ENCODE peak calls at places on chromosome 10, in eight cellular contexts. F, E, J, V, D, K, T and H are unnamed samples.

GRCh38 chr10:102605712-102606111 is 38.6 kb upstream of the TRIM8 start:
- DNase-seq in F (no peak), E (no peak), J (no peak), V (no peak), D (no peak), K (no peak), T (no peak), H (no peak)

GRCh38 chr10:131020775-131021174 is 290.7 kb downstream of the TCERG1L start:
- DNase-seq in F (no peak), E (no peak), J (no peak), V (no peak), D (no peak), K (no peak), T (no peak), H (no peak)

GRCh38 chr10:98374176-98374969 is 40.6 kb downstream of the PYROXD2 start:
- DNase-seq in F (no peak), E (no peak), J (no peak), V (no peak), D (no peak), K (no peak), T (no peak), H (no peak)

GRCh38 chr10:49611815-49612512 is 1.9 kb downstream of the SLC18A3 start:
- DNase-seq in F (peak; percentile 38), E (no peak), J (no peak), V (no peak), D (no peak), K (no peak), T (no peak), H (no peak)

GRCh38 chr10:110354322-110354766 is 49.6 kb upstream of the SMNDC1 start:
- DNase-seq in F (peak; percentile 92), E (peak; percentile 84), J (no peak), V (peak; percentile 90), D (peak; percentile 90), K (peak; percentile 87), T (peak; percentile 22), H (no peak)

GRCh38 chr10:97850446-97850845 is 803 bp downstream of the GOLGA7B start:
- DNase-seq in F (peak; percentile 59), E (no peak), J (peak; percentile 3), V (no peak), D (no peak), K (peak; percentile 30), T (no peak), H (no peak)

GRCh38 chr10:75431180-75432111 is at the start of gene LRMDA:
- DNase-seq in F (peak; percentile 55), E (no peak), J (no peak), V (peak; percentile 52), D (no peak), K (peak; percentile 64), T (no peak), H (no peak)

GRCh38 chr10:5609952-5610616 is 56.3 kb downstream of the ASB13 start:
- DNase-seq in F (no peak), E (no peak), J (no peak), V (no peak), D (no peak), K (peak; percentile 50), T (no peak), H (no peak)

GRCh38 chr10:32446701-32447406 is 914 bp downstream of the CCDC7 start:
- DNase-seq in F (peak; percentile 27), E (no peak), J (no peak), V (no peak), D (peak; percentile 41), K (no peak), T (no peak), H (no peak)

GRCh38 chr10:100024741-100025140 is 15.0 kb upstream of the DNMBP start:
- DNase-seq in F (no peak), E (no peak), J (no peak), V (no peak), D (no peak), K (no peak), T (no peak), H (no peak)